ENCODE peak calls at places on chromosome 13, in five cellular contexts. V, X, R, Z and Q are unnamed samples. For H3K9me3, the result is how much of the 10 kb centered on the place peaks cover.

GRCh38 chr13:65302691-65303090 is 1927.4 kb downstream of the PCDH9 start:
- DNase-seq in X (no peak), Z (no peak), R (no peak), V (no peak), Q (no peak)

GRCh38 chr13:89951341-89951740 is 1396.1 kb upstream of the MIR17HG start:
- DNase-seq in R (no peak), Z (no peak), V (no peak), X (no peak), Q (no peak)

GRCh38 chr13:109119886-109120285 is 490.5 kb downstream of the MYO16 start:
- DNase-seq in V (no peak), Z (no peak), X (no peak), R (no peak), Q (no peak)

GRCh38 chr13:110828705-110829104 is 86.2 kb downstream of the ANKRD10 start:
- DNase-seq in V (no peak), Z (no peak), R (no peak), X (no peak), Q (no peak)

GRCh38 chr13:113150545-113151365 is 7.7 kb upstream of the PROZ start:
- DNase-seq in R (no peak), V (no peak), X (no peak), Z (no peak), Q (no peak)

GRCh38 chr13:107969551-107969950 is 245.8 kb downstream of the LIG4 start:
- DNase-seq in Z (no peak), V (no peak), X (no peak), R (no peak), Q (no peak)

GRCh38 chr13:39419866-39420265 is 183.1 kb downstream of the LHFPL6 start:
- DNase-seq in Z (no peak), X (no peak), R (no peak), V (no peak), Q (no peak)

GRCh38 chr13:23567792-23568480 is 2.3 kb upstream of the TNFRSF19 start:
- DNase-seq in V (no peak), R (no peak), Z (no peak), X (no peak), Q (no peak)

GRCh38 chr13:79402074-79402635 is 3.9 kb downstream of the RBM26 start:
- DNase-seq in V (no peak), R (no peak), X (no peak), Z (no peak), Q (no peak)

GRCh38 chr13:20118268-20119140 is 42.3 kb downstream of the GJA3 start:
- DNase-seq in R (peak), V (no peak), X (peak), Z (no peak), Q (peak)

GRCh38 chr13:106385669-106386068 is 149.8 kb downstream of the EFNB2 start:
- DNase-seq in Z (no peak), X (no peak), R (no peak), V (no peak), Q (no peak)

GRCh38 chr13:30617315-30618185 is at the start of gene USPL1:
- DNase-seq in Z (peak), X (peak), V (peak), R (peak), Q (peak)
- TF ChIP-seq POLR2A in Z (peak), X (peak), V (peak), R (peak), Q (peak)

DNA sequence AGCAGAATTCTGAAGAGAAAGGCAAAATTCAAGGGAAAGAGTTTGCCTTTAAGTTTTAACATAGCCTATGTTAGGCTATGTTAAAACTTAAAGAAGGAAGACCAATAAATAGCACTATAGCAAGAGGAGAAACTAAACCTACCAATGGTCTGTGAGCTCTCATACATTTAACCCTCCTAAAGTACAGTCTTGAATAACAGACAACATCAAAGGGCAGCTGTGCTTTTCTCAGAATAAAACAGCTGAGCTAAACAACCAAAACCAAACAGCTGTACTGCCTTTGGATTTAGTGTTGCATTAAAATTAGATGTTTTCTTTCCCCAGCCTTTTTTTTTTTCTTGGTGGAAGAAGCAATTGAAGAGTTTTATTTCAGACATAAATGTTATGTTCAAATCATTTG is 34.0 kb downstream of the KLF5 start:
- DNase-seq in V (no peak), R (no peak), Z (no peak), X (no peak), Q (no peak)
- H3K4me3 ChIP-seq in V (no peak), R (no peak), Z (no peak), X (no peak), Q (no peak)

DNA sequence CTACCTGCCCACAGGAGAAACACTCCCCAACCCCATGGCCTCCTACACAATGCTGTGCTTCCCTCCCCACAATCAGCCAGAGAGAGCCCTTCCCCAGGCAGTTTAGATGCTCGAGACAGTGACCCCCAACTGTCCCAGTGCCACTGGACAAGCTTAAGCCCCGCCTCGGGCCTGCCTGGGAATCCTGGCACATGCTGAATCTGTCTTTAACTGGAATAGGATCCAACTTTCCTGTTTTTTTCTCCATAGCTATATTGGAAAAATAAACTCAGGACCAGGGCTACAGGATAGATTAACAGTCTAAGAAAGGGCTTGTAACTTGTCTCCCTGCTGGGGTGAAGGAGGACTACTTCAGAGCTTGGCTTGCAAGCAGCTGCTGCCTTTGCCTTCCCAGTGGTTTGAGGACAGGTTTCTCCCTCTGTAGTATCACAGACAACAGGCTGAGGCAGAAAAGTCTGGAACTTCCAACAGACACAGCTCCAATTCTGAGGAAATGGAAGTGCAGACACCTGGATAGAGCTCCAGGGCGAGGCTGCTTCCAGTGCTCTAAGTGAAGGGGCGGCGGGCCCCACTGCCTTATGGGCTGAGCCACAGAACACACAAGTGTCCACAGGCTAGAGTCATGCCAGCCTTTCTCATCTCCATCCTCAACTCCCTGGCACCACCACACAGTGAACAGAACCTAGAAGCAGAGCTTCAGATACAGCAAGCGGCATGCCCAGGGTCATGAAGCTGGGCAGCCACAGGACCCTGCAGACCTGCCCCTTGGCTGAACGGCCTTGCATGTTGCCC is 228.3 kb downstream of the TUBA3C start:
- DNase-seq in V (no peak), R (no peak), Z (no peak), X (no peak), Q (no peak)
- H3K9me3 ChIP-seq in V (under half), R (under half), Z (under half), X (under half), Q (under half)

GRCh38 chr13:77026783-77027621 is at the start of gene FBXL3:
- DNase-seq in Z (peak), X (peak), R (peak), V (peak), Q (peak)
- TF ChIP-seq POLR2A in Z (peak), X (peak), R (peak), V (peak), Q (peak)

GRCh38 chr13:112067121-112067741 is at the start of gene SOX1:
- DNase-seq in V (no peak), R (no peak), Z (peak), X (no peak), Q (no peak)
- H3K4me3 ChIP-seq in V (no peak), R (peak), Z (peak), X (peak), Q (no peak)

GRCh38 chr13:40874138-40874776 is 84.8 kb downstream of the SLC25A15 start:
- DNase-seq in Z (no peak), X (no peak), R (no peak), V (no peak), Q (no peak)

GRCh38 chr13:40878321-40878720 is 88.9 kb downstream of the SLC25A15 start:
- DNase-seq in X (no peak), R (no peak), Z (no peak), V (no peak), Q (peak)

GRCh38 chr13:40875048-40875447 is 85.6 kb downstream of the SLC25A15 start:
- DNase-seq in X (no peak), V (no peak), R (no peak), Z (no peak), Q (no peak)

GRCh38 chr13:40875583-40875982 is 86.2 kb downstream of the SLC25A15 start:
- DNase-seq in R (no peak), Z (no peak), V (no peak), X (no peak), Q (no peak)

DNA sequence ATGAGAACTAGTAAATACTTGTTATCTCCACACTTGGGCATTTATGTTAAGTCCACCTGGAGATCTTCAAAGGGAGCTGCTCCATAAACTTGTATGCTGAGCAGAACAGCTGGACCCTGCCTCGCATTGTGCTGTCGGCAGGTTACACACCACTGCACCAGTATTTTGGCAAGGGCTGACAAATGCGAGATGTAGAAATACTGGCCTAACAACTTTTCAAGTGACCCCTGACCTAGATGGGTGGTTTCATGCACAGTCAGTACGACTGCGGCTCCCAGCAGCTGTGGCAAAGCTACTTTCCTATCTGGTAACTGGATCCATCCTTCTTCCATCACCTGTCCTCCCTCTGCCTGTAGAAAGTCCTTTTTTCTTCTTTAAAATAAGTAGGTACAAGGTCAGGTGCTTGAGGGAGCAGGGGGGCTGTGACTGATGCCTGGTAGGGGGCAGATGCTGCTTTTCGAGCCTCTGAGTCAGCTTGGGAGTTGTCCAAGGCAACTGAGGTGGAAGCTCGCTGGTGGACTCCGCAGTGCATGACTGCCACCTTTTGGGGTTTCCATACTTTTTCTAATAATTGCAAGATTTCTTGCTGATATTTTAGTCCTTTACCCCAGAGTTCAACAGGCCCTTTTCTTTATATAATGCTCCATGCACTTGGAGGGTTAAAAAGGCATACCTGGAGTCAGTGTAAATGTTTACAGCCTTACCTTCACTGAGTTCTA is 86.8 kb downstream of the SLC25A15 start:
- DNase-seq in R (no peak), Z (no peak), V (no peak), X (no peak), Q (peak)
- H3K9me3 ChIP-seq in R (under half), Z (under half), V (under half), X (under half), Q (under half)

GRCh38 chr13:21463424-21463823 is 4.3 kb upstream of the ZDHHC20 start:
- DNase-seq in X (no peak), R (no peak), Z (no peak), V (no peak), Q (no peak)

GRCh38 chr13:21453352-21454089 is 5.6 kb downstream of the ZDHHC20 start:
- DNase-seq in R (no peak), X (no peak), Z (no peak), V (no peak), Q (no peak)

GRCh38 chr13:21458457-21458815 is 667 bp downstream of the ZDHHC20 start:
- DNase-seq in R (peak), Z (no peak), X (peak), V (no peak), Q (peak)

GRCh38 chr13:21458816-21459701 is at the start of gene ZDHHC20:
- DNase-seq in X (peak), V (no peak), Z (peak), R (peak), Q (peak)
- TF ChIP-seq POLR2A in X (peak), V (peak), Z (peak), R (peak), Q (no peak)